ENCODE peak calls at places on chromosomes 4 and X, in six cellular contexts. One of them, this sample, is unnamed.
A peak's percentile ranks its signal among the peaks of the same experiment; 100 is the strongest.

GRCh38 chr4:81758865-81759264 is 287.2 kb upstream of the RASGEF1B start:
- ATAC-seq in foreskin keratinocyte: no peak
- ATAC-seq in left ventricle myocardium superior: no peak
- ATAC-seq in sciatic nerve: no peak
- ATAC-seq in activated naive CD8-positive, alpha-beta T cell treated with anti-CD3 and anti-CD28 coated beads, Interleukin-2, amount 50 U/mL, for 24 hours: no peak
- ATAC-seq in IMR-90: no peak
- ATAC-seq in this sample: no peak

GRCh38 chrX:155094468-155095061 is 23.3 kb downstream of the BRCC3 start:
- ATAC-seq in foreskin keratinocyte: peak; percentile 75
- ATAC-seq in left ventricle myocardium superior: no peak
- ATAC-seq in sciatic nerve: no peak
- ATAC-seq in activated naive CD8-positive, alpha-beta T cell treated with anti-CD3 and anti-CD28 coated beads, Interleukin-2, amount 50 U/mL, for 24 hours: peak; percentile 49
- ATAC-seq in IMR-90: peak; percentile 61
- ATAC-seq in this sample: peak; percentile 81

GRCh38 chr4:183190900-183191527 is 92.0 kb downstream of the WWC2 start:
- ATAC-seq in foreskin keratinocyte: no peak
- ATAC-seq in left ventricle myocardium superior: no peak
- ATAC-seq in sciatic nerve: no peak
- ATAC-seq in activated naive CD8-positive, alpha-beta T cell treated with anti-CD3 and anti-CD28 coated beads, Interleukin-2, amount 50 U/mL, for 24 hours: no peak
- ATAC-seq in IMR-90: no peak
- ATAC-seq in this sample: no peak

GRCh38 chrX:119878740-119879139 is 7.1 kb downstream of the NDUFA1 start:
- ATAC-seq in foreskin keratinocyte: no peak
- ATAC-seq in left ventricle myocardium superior: no peak
- ATAC-seq in sciatic nerve: no peak
- ATAC-seq in activated naive CD8-positive, alpha-beta T cell treated with anti-CD3 and anti-CD28 coated beads, Interleukin-2, amount 50 U/mL, for 24 hours: no peak
- ATAC-seq in IMR-90: no peak
- ATAC-seq in this sample: no peak

GRCh38 chrX:47749185-47749967 is 87.3 kb upstream of the ZNF81 start:
- ATAC-seq in foreskin keratinocyte: no peak
- ATAC-seq in left ventricle myocardium superior: no peak
- ATAC-seq in sciatic nerve: no peak
- ATAC-seq in activated naive CD8-positive, alpha-beta T cell treated with anti-CD3 and anti-CD28 coated beads, Interleukin-2, amount 50 U/mL, for 24 hours: no peak
- ATAC-seq in IMR-90: no peak
- ATAC-seq in this sample: no peak

GRCh38 chr4:37667197-37668100 is 18.7 kb downstream of the RELL1 start:
- ATAC-seq in foreskin keratinocyte: no peak
- ATAC-seq in left ventricle myocardium superior: no peak
- ATAC-seq in sciatic nerve: no peak
- ATAC-seq in activated naive CD8-positive, alpha-beta T cell treated with anti-CD3 and anti-CD28 coated beads, Interleukin-2, amount 50 U/mL, for 24 hours: no peak
- ATAC-seq in IMR-90: no peak
- ATAC-seq in this sample: peak; percentile 21

GRCh38 chr4:16270654-16271328 is 44.5 kb upstream of the TAPT1 start:
- ATAC-seq in foreskin keratinocyte: no peak
- ATAC-seq in left ventricle myocardium superior: peak; percentile 61
- ATAC-seq in sciatic nerve: peak; percentile 61
- ATAC-seq in activated naive CD8-positive, alpha-beta T cell treated with anti-CD3 and anti-CD28 coated beads, Interleukin-2, amount 50 U/mL, for 24 hours: no peak
- ATAC-seq in IMR-90: no peak
- ATAC-seq in this sample: no peak

GRCh38 chrX:50812995-50813842 is 775 bp downstream of the SHROOM4 start:
- ATAC-seq in foreskin keratinocyte: peak; percentile 46
- ATAC-seq in left ventricle myocardium superior: peak; percentile 80
- ATAC-seq in sciatic nerve: peak; percentile 59
- ATAC-seq in activated naive CD8-positive, alpha-beta T cell treated with anti-CD3 and anti-CD28 coated beads, Interleukin-2, amount 50 U/mL, for 24 hours: no peak
- ATAC-seq in IMR-90: peak; percentile 61
- ATAC-seq in this sample: peak; percentile 66

GRCh38 chr4:26030780-26031179 is 116.8 kb downstream of the SMIM20 start:
- ATAC-seq in foreskin keratinocyte: no peak
- ATAC-seq in left ventricle myocardium superior: no peak
- ATAC-seq in sciatic nerve: no peak
- ATAC-seq in activated naive CD8-positive, alpha-beta T cell treated with anti-CD3 and anti-CD28 coated beads, Interleukin-2, amount 50 U/mL, for 24 hours: no peak
- ATAC-seq in IMR-90: no peak
- ATAC-seq in this sample: no peak

GRCh38 chrX:118682258-118683014 is 45.0 kb upstream of the IL13RA1 start:
- ATAC-seq in foreskin keratinocyte: no peak
- ATAC-seq in left ventricle myocardium superior: no peak
- ATAC-seq in sciatic nerve: no peak
- ATAC-seq in activated naive CD8-positive, alpha-beta T cell treated with anti-CD3 and anti-CD28 coated beads, Interleukin-2, amount 50 U/mL, for 24 hours: no peak
- ATAC-seq in IMR-90: no peak
- ATAC-seq in this sample: no peak

GRCh38 chr4:148787831-148788477 is 345.7 kb upstream of the NR3C2 start:
- ATAC-seq in foreskin keratinocyte: peak; percentile 66
- ATAC-seq in left ventricle myocardium superior: peak; percentile 97
- ATAC-seq in sciatic nerve: no peak
- ATAC-seq in activated naive CD8-positive, alpha-beta T cell treated with anti-CD3 and anti-CD28 coated beads, Interleukin-2, amount 50 U/mL, for 24 hours: no peak
- ATAC-seq in IMR-90: peak; percentile 71
- ATAC-seq in this sample: no peak

GRCh38 chrX:111009256-111009655 is 86.7 kb upstream of the PAK3 start:
- ATAC-seq in foreskin keratinocyte: no peak
- ATAC-seq in left ventricle myocardium superior: no peak
- ATAC-seq in sciatic nerve: no peak
- ATAC-seq in activated naive CD8-positive, alpha-beta T cell treated with anti-CD3 and anti-CD28 coated beads, Interleukin-2, amount 50 U/mL, for 24 hours: no peak
- ATAC-seq in IMR-90: no peak
- ATAC-seq in this sample: no peak

GRCh38 chr4:183147983-183148382 is 48.9 kb downstream of the WWC2 start:
- ATAC-seq in foreskin keratinocyte: no peak
- ATAC-seq in left ventricle myocardium superior: no peak
- ATAC-seq in sciatic nerve: no peak
- ATAC-seq in activated naive CD8-positive, alpha-beta T cell treated with anti-CD3 and anti-CD28 coated beads, Interleukin-2, amount 50 U/mL, for 24 hours: no peak
- ATAC-seq in IMR-90: no peak
- ATAC-seq in this sample: no peak

GRCh38 chrX:45801554-45801953 is 600.9 kb upstream of the DIPK2B start:
- ATAC-seq in foreskin keratinocyte: peak; percentile 56
- ATAC-seq in left ventricle myocardium superior: peak; percentile 48
- ATAC-seq in sciatic nerve: peak; percentile 53
- ATAC-seq in activated naive CD8-positive, alpha-beta T cell treated with anti-CD3 and anti-CD28 coated beads, Interleukin-2, amount 50 U/mL, for 24 hours: no peak
- ATAC-seq in IMR-90: no peak
- ATAC-seq in this sample: peak; percentile 64

GRCh38 chrX:46812445-46812844 is 24.4 kb upstream of the RP2 start:
- ATAC-seq in foreskin keratinocyte: no peak
- ATAC-seq in left ventricle myocardium superior: no peak
- ATAC-seq in sciatic nerve: no peak
- ATAC-seq in activated naive CD8-positive, alpha-beta T cell treated with anti-CD3 and anti-CD28 coated beads, Interleukin-2, amount 50 U/mL, for 24 hours: no peak
- ATAC-seq in IMR-90: no peak
- ATAC-seq in this sample: no peak

GRCh38 chr4:102168580-102168979 is 176.7 kb downstream of the SLC39A8 start:
- ATAC-seq in foreskin keratinocyte: no peak
- ATAC-seq in left ventricle myocardium superior: no peak
- ATAC-seq in sciatic nerve: no peak
- ATAC-seq in activated naive CD8-positive, alpha-beta T cell treated with anti-CD3 and anti-CD28 coated beads, Interleukin-2, amount 50 U/mL, for 24 hours: no peak
- ATAC-seq in IMR-90: no peak
- ATAC-seq in this sample: no peak